ENCODE peak calls at places on chromosomes 12 and 14, in five cellular contexts. B is ovary; U is endothelial cell; V is stimulated activated CD8-positive, alpha-beta memory T cell treated with anti-CD3 and anti-CD28 coated beads, Interleukin-7, amount 100 ng/mL, for 4 hours; J is stimulated activated CD4-positive, alpha-beta T cell treated with anti-CD3 and anti-CD28 coated beads, Interleukin-15, amount 100 ng/mL, for 1 hour. I is an unnamed sample.

GRCh38 chr12:104784592-104784991 is 173.5 kb downstream of the SLC41A2 start:
- DNase-seq in B (no peak), U (no peak), V (no peak), J (no peak), I (no peak)

GRCh38 chr14:100810861-100811461 is 15.0 kb upstream of the MEG3 start:
- DNase-seq in B (no peak), U (no peak), V (no peak), J (no peak), I (no peak)

GRCh38 chr12:129540249-129540648 is 363.6 kb downstream of the TMEM132D start:
- DNase-seq in B (no peak), U (no peak), V (no peak), J (no peak), I (no peak)

GRCh38 chr12:62917939-62918338 is 17.0 kb downstream of the PPM1H start:
- DNase-seq in B (no peak), U (no peak), V (no peak), J (no peak), I (no peak)

GRCh38 chr12:59425798-59426197 is 170.0 kb upstream of the SLC16A7 start:
- DNase-seq in B (no peak), U (no peak), V (no peak), J (no peak), I (no peak)

GRCh38 chr14:93725002-93725582 is 63.2 kb downstream of the PRIMA1 start:
- DNase-seq in B (peak; percentile 15), U (no peak), V (no peak), J (no peak), I (no peak)

GRCh38 chr12:87967871-87968270 is 61.3 kb downstream of the C12orf50 start:
- DNase-seq in B (no peak), U (no peak), V (no peak), J (no peak), I (no peak)

GRCh38 chr12:131012279-131013069 is 58.8 kb downstream of the ADGRD1 start:
- DNase-seq in B (no peak), U (no peak), V (no peak), J (no peak), I (no peak)

GRCh38 chr14:71499018-71499417 is 433.2 kb upstream of the RGS6 start:
- DNase-seq in B (no peak), U (no peak), V (no peak), J (no peak), I (no peak)

GRCh38 chr12:52788876-52789636 is 6.9 kb downstream of the KRT3 start:
- DNase-seq in B (no peak), U (no peak), V (no peak), J (no peak), I (no peak)

GRCh38 chr14:100246809-100247428 is 8.0 kb downstream of the YY1 start:
- DNase-seq in B (no peak), U (peak; percentile 52), V (no peak), J (no peak), I (peak; percentile 21)

GRCh38 chr12:69994593-69995222 is 169.7 kb downstream of the MYRFL start:
- DNase-seq in B (no peak), U (no peak), V (no peak), J (no peak), I (no peak)

GRCh38 chr12:58450868-58451482 is 469.3 kb downstream of the LRIG3 start:
- DNase-seq in B (no peak), U (no peak), V (no peak), J (no peak), I (no peak)

GRCh38 chr14:69673578-69674305 is 62.3 kb downstream of the SUSD6 start:
- DNase-seq in B (no peak), U (no peak), V (no peak), J (no peak), I (no peak)

GRCh38 chr12:14716848-14717444 is 20.5 kb upstream of the GUCY2C start:
- DNase-seq in B (no peak), U (peak; percentile 55), V (no peak), J (peak; percentile 1), I (peak; percentile 51)

GRCh38 chr12:92995258-92995905 is 66.3 kb upstream of the EEA1 start:
- DNase-seq in B (no peak), U (no peak), V (no peak), J (no peak), I (no peak)

GRCh38 chr14:61569783-61570182 is 125.5 kb upstream of the HIF1A start:
- DNase-seq in B (no peak), U (no peak), V (peak; percentile 23), J (no peak), I (peak; percentile 33)

GRCh38 chr14:64082837-64083236 is 211.3 kb downstream of the ESR2 start:
- DNase-seq in B (peak; percentile 68), U (no peak), V (no peak), J (no peak), I (no peak)

GRCh38 chr12:16238661-16239060 is 38.8 kb downstream of the SLC15A5 start:
- DNase-seq in B (no peak), U (no peak), V (no peak), J (no peak), I (no peak)

GRCh38 chr12:130675121-130675520 is 41.0 kb downstream of the RIMBP2 start:
- DNase-seq in B (no peak), U (no peak), V (no peak), J (no peak), I (no peak)

GRCh38 chr12:111828338-111828979 is 13.6 kb upstream of the MAPKAPK5 start:
- DNase-seq in B (no peak), U (no peak), V (no peak), J (no peak), I (no peak)